ENCODE peak calls at places on chromosomes 11 and 22, in eight cellular contexts. A is colonic mucosa; N is K562; I is mesendoderm; J is effector memory CD4-positive, alpha-beta T cell; X is brain microvascular endothelial cell; W is Peyer's patch; G is CD4-positive, alpha-beta T cell. Z is an unnamed sample.

GRCh38 chr11:65559951-65560537 is 1.9 kb upstream of the LTBP3 start:
- DNase-seq in N (peak; percentile 51), A (peak; percentile 63), G (no peak), W (peak; percentile 52), I (peak; percentile 82), J (no peak), X (peak; percentile 46), Z (no peak)

GRCh38 chr11:120168960-120169681 is 31.2 kb upstream of the TRIM29 start:
- DNase-seq in G (peak; percentile 40), N (peak; percentile 90), I (peak; percentile 84), J (no peak), W (peak; percentile 75), A (peak; percentile 73), X (peak; percentile 42), Z (no peak)

GRCh38 chr11:102552447-102553200 is 22.1 kb upstream of the MMP7 start:
- DNase-seq in J (no peak), N (no peak), W (no peak), A (peak; percentile 50), X (no peak), G (no peak), I (peak; percentile 45), Z (no peak)

GRCh38 chr22:35735622-35736021 is 17.9 kb downstream of the APOL5 start:
- DNase-seq in X (no peak), I (no peak), A (no peak), W (no peak), J (no peak), G (no peak), N (no peak), Z (no peak)

GRCh38 chr22:20625270-20625669 is 117.9 kb downstream of the MED15 start:
- DNase-seq in G (no peak), W (no peak), I (no peak), X (no peak), N (no peak), A (no peak), J (no peak), Z (no peak)

GRCh38 chr11:35598254-35599125 is 19.8 kb upstream of the FJX1 start:
- DNase-seq in W (no peak), A (no peak), X (no peak), N (no peak), I (no peak), G (no peak), J (no peak), Z (no peak)

GRCh38 chr22:22425783-22426624 is 82.5 kb downstream of the ZNF280B start:
- DNase-seq in I (no peak), X (no peak), A (no peak), N (peak; percentile 23), J (no peak), W (no peak), G (no peak), Z (no peak)

GRCh38 chr11:126628790-126629621 is 273.5 kb downstream of the ST3GAL4 start:
- DNase-seq in W (no peak), G (no peak), X (no peak), N (no peak), J (no peak), A (no peak), I (peak; percentile 39), Z (no peak)

GRCh38 chr22:22748297-22748743 is 103.9 kb downstream of the GGTLC2 start:
- DNase-seq in G (peak; percentile 26), J (no peak), A (peak; percentile 50), X (peak; percentile 65), I (peak; percentile 32), W (peak; percentile 84), N (peak; percentile 73), Z (no peak)

GRCh38 chr22:50416996-50417395 is 57.8 kb downstream of the SBF1 start:
- DNase-seq in I (no peak), W (no peak), A (no peak), X (no peak), G (no peak), J (no peak), N (no peak), Z (no peak)

GRCh38 chr22:27409299-27409698 is 392.3 kb downstream of the MN1 start:
- DNase-seq in X (no peak), N (no peak), W (no peak), J (no peak), G (no peak), A (no peak), I (no peak), Z (no peak)

GRCh38 chr11:3855808-3856491 is 486 bp downstream of the STIM1 start:
- DNase-seq in J (peak; percentile 40), G (peak; percentile 45), I (peak; percentile 52), W (peak; percentile 80), N (peak; percentile 49), A (peak; percentile 56), X (no peak), Z (peak; percentile 87)

GRCh38 chr11:59822989-59823566 is 12.5 kb upstream of the MRPL16 start:
- DNase-seq in G (no peak), I (peak; percentile 58), N (peak; percentile 42), J (peak; percentile 6), W (peak; percentile 67), X (peak; percentile 69), A (peak; percentile 50), Z (no peak)

GRCh38 chr11:78806214-78807004 is 231.7 kb upstream of the NARS2 start:
- DNase-seq in I (no peak), N (no peak), W (peak; percentile 71), A (no peak), G (no peak), J (no peak), X (no peak), Z (no peak)

GRCh38 chr11:57321996-57322880 is 2.5 kb downstream of the TNKS1BP1 start:
- DNase-seq in J (no peak), N (peak; percentile 72), W (peak; percentile 89), G (no peak), A (peak; percentile 92), I (peak; percentile 97), X (peak; percentile 96), Z (peak; percentile 97)

GRCh38 chr11:108734956-108735559 is 70.2 kb downstream of the DDX10 start:
- DNase-seq in G (no peak), J (no peak), I (peak; percentile 41), A (no peak), N (peak; percentile 29), W (no peak), X (peak; percentile 28), Z (no peak)

GRCh38 chr11:109023029-109023428 is 358.2 kb downstream of the DDX10 start:
- DNase-seq in A (no peak), N (no peak), G (no peak), I (no peak), X (no peak), W (no peak), J (no peak), Z (no peak)

GRCh38 chr22:27157090-27157489 is 499.7 kb downstream of the MIAT start:
- DNase-seq in W (no peak), I (no peak), X (no peak), N (no peak), G (no peak), J (no peak), A (no peak), Z (no peak)

GRCh38 chr11:101128571-101129202 is 926 bp downstream of the PGR start:
- DNase-seq in I (no peak), N (peak; percentile 30), J (no peak), W (no peak), G (no peak), A (no peak), X (no peak), Z (peak; percentile 55)

GRCh38 chr11:124900464-124900863 is 2.8 kb upstream of the ROBO4 start:
- DNase-seq in W (no peak), J (no peak), N (no peak), G (no peak), I (peak; percentile 76), A (no peak), X (peak; percentile 89), Z (no peak)

GRCh38 chr11:128503231-128503991 is 83.9 kb downstream of the ETS1 start:
- DNase-seq in W (no peak), G (no peak), A (no peak), J (no peak), X (peak; percentile 87), N (no peak), I (peak; percentile 66), Z (no peak)

GRCh38 chr11:11770921-11771484 is 70.8 kb upstream of the USP47 start:
- DNase-seq in W (no peak), J (no peak), A (no peak), G (no peak), N (no peak), X (no peak), I (no peak), Z (no peak)
- H3K27ac ChIP-seq in W (no peak overlapping the region), J (no peak overlapping the region), A (no peak overlapping the region), G (no peak overlapping the region), N (no peak overlapping the region), X (no peak overlapping the region), I (no peak overlapping the region), Z (no peak overlapping the region)

GRCh38 chr11:46116007-46116711 is 5.1 kb downstream of the PHF21A start:
- DNase-seq in J (no peak), X (no peak), W (no peak), G (no peak), N (no peak), I (no peak), A (no peak), Z (no peak)
- H3K27ac ChIP-seq in J (peak overlapping the region; percentile 38), X (no peak overlapping the region), W (no peak overlapping the region), G (peak overlapping the region; percentile 49), N (peak overlapping the region; percentile 63), I (no peak overlapping the region), A (no peak overlapping the region), Z (peak overlapping the region; percentile 23)

GRCh38 chr11:83284501-83285051 is 1.6 kb downstream of the CCDC90B start:
- DNase-seq in G (no peak), X (no peak), N (no peak), J (no peak), W (no peak), A (no peak), I (no peak), Z (no peak)

GRCh38 chr11:83282084-83282716 is 4.0 kb downstream of the CCDC90B start:
- DNase-seq in G (no peak), N (no peak), I (peak; percentile 18), J (no peak), A (no peak), W (no peak), X (no peak), Z (no peak)

GRCh38 chr11:83278351-83278750 is 7.8 kb downstream of the CCDC90B start:
- DNase-seq in I (no peak), G (no peak), J (no peak), N (no peak), X (no peak), W (no peak), A (no peak), Z (no peak)

GRCh38 chr11:83275888-83276641 is 10.1 kb downstream of the CCDC90B start:
- DNase-seq in N (no peak), A (no peak), I (no peak), G (no peak), W (no peak), X (no peak), J (no peak), Z (no peak)

DNA sequence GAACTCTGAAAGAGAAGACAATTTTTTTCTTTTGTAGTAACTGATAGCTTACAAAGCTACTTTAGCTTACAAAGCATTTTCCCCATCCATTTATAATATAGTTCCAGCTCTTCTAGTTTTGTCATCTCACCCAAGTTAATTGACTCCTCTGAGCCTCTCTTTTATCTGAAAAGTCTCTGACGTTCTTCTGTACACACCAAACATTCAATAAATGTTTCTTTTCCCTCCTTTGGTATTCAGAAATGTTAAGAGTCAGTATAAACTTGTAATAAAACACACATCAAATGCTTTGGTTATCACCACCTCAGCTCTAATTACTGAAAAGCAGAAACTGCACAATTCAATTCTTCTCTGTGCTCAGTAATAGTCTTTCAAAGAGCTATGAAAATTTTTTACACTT is 5.9 kb downstream of the CCDC90B start:
- DNase-seq in A (no peak), X (no peak), I (no peak), J (no peak), W (no peak), G (no peak), N (no peak), Z (no peak)
- H3K27ac ChIP-seq in A (no peak overlapping the region), X (no peak overlapping the region), I (no peak overlapping the region), J (no peak overlapping the region), W (no peak overlapping the region), G (no peak overlapping the region), N (no peak overlapping the region), Z (no peak overlapping the region)

GRCh38 chr11:68017858-68018729 is 8.0 kb downstream of the ALDH3B1 start:
- DNase-seq in A (no peak), X (no peak), G (no peak), I (no peak), W (no peak), J (no peak), N (no peak), Z (no peak)
- H3K27ac ChIP-seq in A (no peak overlapping the region), X (no peak overlapping the region), G (no peak overlapping the region), I (no peak overlapping the region), W (no peak overlapping the region), J (no peak overlapping the region), N (no peak overlapping the region), Z (no peak overlapping the region)

Z was measured in suprapubic skin.